ENCODE peak calls at places on chromosome 22, in six cellular contexts. Z is suprapubic skin, C is sigmoid colon, V is breast epithelium, W is stomach, Y is prostate gland. K is an unnamed sample.

GRCh38 chr22:39698106-39698505 is 127.6 kb downstream of the CACNA1I start:
- DNase-seq in W (no peak), Y (no peak), C (no peak), V (no peak), Z (no peak), K (no peak)

GRCh38 chr22:35510481-35510934 is 30.1 kb upstream of the RASD2 start:
- DNase-seq in Z (no peak), V (no peak), Y (no peak), W (no peak), C (no peak), K (no peak)

GRCh38 chr22:34055525-34056200 is 135.4 kb upstream of the LARGE1 start:
- DNase-seq in W (peak; percentile 28), Z (no peak), C (no peak), V (no peak), Y (no peak), K (no peak)

GRCh38 chr22:44266811-44267760 is 45.7 kb downstream of the SHISAL1 start:
- DNase-seq in W (no peak), V (peak; percentile 24), C (no peak), Z (no peak), Y (peak; percentile 29), K (no peak)

GRCh38 chr22:23563111-23563510 is 17.0 kb downstream of the IGLL1 start:
- DNase-seq in Y (no peak), C (no peak), W (no peak), V (no peak), Z (no peak), K (no peak)

GRCh38 chr22:24518774-24519485 is 23.8 kb downstream of the UPB1 start:
- DNase-seq in Y (no peak), C (no peak), W (no peak), Z (no peak), V (no peak), K (no peak)

GRCh38 chr22:48366591-48366990 is 1461.1 kb downstream of the BRD1 start:
- DNase-seq in C (peak; percentile 33), Z (no peak), V (no peak), W (peak; percentile 17), Y (no peak), K (no peak)

GRCh38 chr22:36775589-36775965 is 342 bp downstream of the IFT27 start:
- DNase-seq in C (peak; percentile 78), Y (peak; percentile 39), Z (peak; percentile 79), V (peak; percentile 36), W (peak; percentile 44), K (no peak)

GRCh38 chr22:47307326-47307725 is 544.9 kb downstream of the TBC1D22A start:
- DNase-seq in V (no peak), W (no peak), Z (peak; percentile 29), C (no peak), Y (no peak), K (peak; percentile 42)

GRCh38 chr22:29043906-29044575 is 17.6 kb downstream of the C22orf31 start:
- DNase-seq in V (no peak), Y (no peak), C (no peak), W (no peak), Z (peak; percentile 39), K (no peak)

GRCh38 chr22:48320048-48320655 is 1507.5 kb downstream of the BRD1 start:
- DNase-seq in Y (no peak), C (peak; percentile 47), W (no peak), Z (peak; percentile 51), V (no peak), K (no peak)

GRCh38 chr22:35959121-35959800 is 69.4 kb downstream of the RBFOX2 start:
- DNase-seq in Z (no peak), V (no peak), W (no peak), C (no peak), Y (no peak), K (no peak)

GRCh38 chr22:27195104-27195503 is 537.7 kb downstream of the MIAT start:
- DNase-seq in V (no peak), C (peak; percentile 88), W (no peak), Z (no peak), Y (no peak), K (no peak)

GRCh38 chr22:45878051-45878764 is 98.8 kb downstream of the WNT7B start:
- DNase-seq in C (peak; percentile 58), Z (peak; percentile 55), Y (no peak), W (no peak), V (no peak), K (no peak)

GRCh38 chr22:26259510-26259909 is 90.2 kb downstream of the SEZ6L start:
- DNase-seq in V (no peak), Y (no peak), W (no peak), C (no peak), Z (no peak), K (no peak)

GRCh38 chr22:36368359-36368983 is 19.3 kb downstream of the MYH9 start:
- DNase-seq in C (no peak), Y (no peak), V (peak; percentile 65), Z (no peak), W (no peak), K (no peak)

GRCh38 chr22:45477366-45478107 is 25.1 kb upstream of the FBLN1 start:
- DNase-seq in W (no peak), Y (no peak), C (no peak), V (no peak), Z (peak; percentile 50), K (no peak)

GRCh38 chr22:28418063-28418462 is 261.6 kb downstream of the TTC28 start:
- DNase-seq in Z (no peak), V (no peak), Y (no peak), W (no peak), C (no peak), K (no peak)

GRCh38 chr22:43155789-43156188 is 4.4 kb downstream of the TSPO start:
- DNase-seq in V (no peak), Y (no peak), C (no peak), W (no peak), Z (no peak), K (no peak)
- TF ChIP-seq POLR2A in V (no peak), Y (no peak), C (no peak), W (no peak), Z (no peak), K (no peak)

GRCh38 chr22:19958083-19959042 is 16.7 kb upstream of the TXNRD2 start:
- DNase-seq in Y (no peak), C (peak; percentile 75), V (no peak), W (no peak), Z (peak; percentile 58), K (no peak)

GRCh38 chr22:19957445-19957844 is 15.8 kb upstream of the TXNRD2 start:
- DNase-seq in V (no peak), W (no peak), Z (peak; percentile 65), C (peak; percentile 66), Y (no peak), K (no peak)

GRCh38 chr22:19960491-19961200 is 19.0 kb upstream of the TXNRD2 start:
- DNase-seq in W (no peak), Y (no peak), Z (no peak), V (no peak), C (peak; percentile 58), K (no peak)

GRCh38 chr22:19959587-19960490 is 18.2 kb upstream of the TXNRD2 start:
- DNase-seq in V (no peak), C (peak; percentile 65), Z (no peak), Y (no peak), W (no peak), K (no peak)

GRCh38 chr22:19959043-19959586 is 17.5 kb upstream of the TXNRD2 start:
- DNase-seq in V (peak; percentile 70), Y (peak; percentile 73), C (peak; percentile 88), W (peak; percentile 81), Z (peak; percentile 87), K (no peak)
- TF ChIP-seq POLR2AphosphoS5 in V (no peak), Y (peak; percentile 39), C (no peak), W (peak; percentile 22), Z (no peak), K (peak; percentile 19)

DNA sequence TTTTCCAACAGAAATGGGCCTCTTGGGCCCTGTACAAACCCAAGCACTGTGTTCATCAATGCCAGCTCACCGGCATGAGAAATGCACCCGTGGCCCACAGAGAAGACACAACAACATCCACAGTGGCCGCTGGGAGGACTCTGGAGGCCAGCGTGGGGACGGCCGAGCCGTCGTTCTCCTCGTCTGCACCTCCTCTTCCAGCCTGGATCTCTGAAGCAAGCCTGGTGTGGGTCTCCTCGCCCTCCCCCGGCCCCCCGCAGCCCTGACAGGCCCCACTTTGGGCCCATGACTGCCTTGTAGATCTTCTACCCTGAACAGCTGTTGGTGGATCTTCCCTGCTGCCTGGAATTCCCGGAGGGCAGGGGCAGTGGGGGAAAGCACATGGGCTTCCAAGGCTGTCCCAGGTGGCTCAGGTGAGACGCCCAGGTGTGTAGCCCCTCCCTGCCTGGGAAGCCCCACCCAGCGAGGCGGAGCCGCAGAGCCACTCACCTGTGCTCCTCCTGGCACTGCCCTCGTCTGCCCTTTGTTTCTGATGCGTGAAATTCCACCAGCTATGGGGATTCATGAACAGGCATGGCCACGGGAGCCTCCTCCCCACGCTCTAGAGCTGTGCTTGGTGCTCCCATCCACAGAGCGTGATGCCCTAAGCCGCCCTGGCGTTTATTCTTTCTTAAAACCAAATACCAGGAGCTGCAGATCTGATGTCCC is 225.9 kb downstream of the BRD1 start:
- DNase-seq in C (peak; percentile 54), Z (no peak), V (no peak), Y (no peak), W (no peak), K (no peak)
- H3K4me1 ChIP-seq in C (no peaks in the 10 kb centered on the region), Z (no peaks in the 10 kb centered on the region), V (no peaks in the 10 kb centered on the region), Y (no peaks in the 10 kb centered on the region), W (no peaks in the 10 kb centered on the region), K (no peaks in the 10 kb centered on the region)

GRCh38 chr22:42187646-42188045 is 57.0 kb upstream of the CYP2D6 start:
- DNase-seq in V (no peak), Y (no peak), Z (no peak), W (no peak), C (no peak), K (no peak)
- TF ChIP-seq POLR2A in V (no peak), Y (no peak), Z (no peak), W (no peak), C (no peak), K (no peak)

GRCh38 chr22:38243007-38243775 is 29.6 kb downstream of the TMEM184B start:
- DNase-seq in W (peak; percentile 71), C (no peak), Z (no peak), Y (no peak), V (no peak), K (no peak)

GRCh38 chr22:38238519-38239051 is 34.2 kb downstream of the TMEM184B start:
- DNase-seq in V (no peak), C (peak; percentile 83), W (no peak), Y (no peak), Z (peak; percentile 61), K (no peak)

GRCh38 chr22:38239101-38239761 is 33.6 kb downstream of the TMEM184B start:
- DNase-seq in Z (no peak), Y (peak; percentile 36), W (no peak), V (no peak), C (no peak), K (no peak)

GRCh38 chr22:38244106-38244505 is 28.7 kb downstream of the TMEM184B start:
- DNase-seq in C (no peak), W (no peak), Y (no peak), Z (no peak), V (no peak), K (no peak)

GRCh38 chr22:38240734-38241252 is 32.0 kb downstream of the TMEM184B start:
- DNase-seq in Z (no peak), V (peak; percentile 42), C (no peak), Y (peak; percentile 36), W (peak; percentile 71), K (no peak)
- TF ChIP-seq POLR2AphosphoS5 in Z (no peak), V (no peak), C (no peak), Y (peak; percentile 51), W (no peak), K (peak; percentile 65)

GRCh38 chr22:31271485-31271884 is 20.8 kb downstream of the PIK3IP1 start:
- DNase-seq in C (no peak), Z (no peak), V (no peak), Y (no peak), W (no peak), K (no peak)
- H3K4me1 ChIP-seq in C (no peaks in the 10 kb centered on the region), Z (peaks cover 8% of the 10 kb centered on the region), V (no peaks in the 10 kb centered on the region), Y (no peaks in the 10 kb centered on the region), W (peaks cover 37% of the 10 kb centered on the region), K (peaks cover 4% of the 10 kb centered on the region)

GRCh38 chr22:50656122-50657070 is 16.2 kb upstream of the SHANK3 start:
- DNase-seq in V (no peak), C (peak; percentile 63), W (no peak), Y (no peak), Z (no peak), K (no peak)
- TF ChIP-seq POLR2A in V (no peak), C (no peak), W (no peak), Y (no peak), Z (no peak), K (no peak)